ENCODE peak calls at places on chromosomes 6 and 20, in five cellular contexts. Y, J, L, W and O are unnamed samples. For H3K4me1, the result is how much of the 10 kb centered on the place peaks cover.

GRCh38 chr6:16404456-16404855 is 166.1 kb downstream of the GMPR start:
- DNase-seq in J (peak), Y (no peak), L (no peak), W (no peak), O (no peak)

GRCh38 chr6:164243949-164244348 is 829.4 kb downstream of the QKI start:
- DNase-seq in J (no peak), W (no peak), Y (peak), L (no peak), O (no peak)

GRCh38 chr6:10963113-10963512 is 76.3 kb downstream of the SYCP2L start:
- DNase-seq in J (no peak), W (no peak), L (no peak), Y (no peak), O (no peak)

GRCh38 chr20:641516-641913 is 11.5 kb downstream of the SRXN1 start:
- DNase-seq in L (no peak), W (no peak), J (no peak), Y (no peak), O (no peak)

GRCh38 chr6:149395185-149395584 is 4.9 kb upstream of the SUMO4 start:
- DNase-seq in L (no peak), W (no peak), J (no peak), Y (no peak), O (no peak)

GRCh38 chr6:84645000-84645399 is 119.4 kb downstream of the TBX18 start:
- DNase-seq in L (no peak), Y (peak), J (no peak), W (no peak), O (no peak)

GRCh38 chr6:16758163-16758975 is 2.9 kb downstream of the ATXN1 start:
- DNase-seq in W (peak), J (peak), L (no peak), Y (no peak), O (no peak)

GRCh38 chr6:20790032-20790791 is 256.0 kb downstream of the CDKAL1 start:
- DNase-seq in W (no peak), L (no peak), Y (no peak), J (no peak), O (no peak)

GRCh38 chr20:36470482-36471062 is 70.7 kb upstream of the MYL9 start:
- DNase-seq in Y (no peak), L (no peak), J (no peak), W (no peak), O (no peak)

GRCh38 chr20:36472656-36473071 is 68.7 kb upstream of the MYL9 start:
- DNase-seq in L (no peak), W (no peak), Y (peak), J (peak), O (no peak)

GRCh38 chr20:36471885-36472642 is 69.3 kb upstream of the MYL9 start:
- DNase-seq in W (no peak), L (no peak), J (no peak), Y (no peak), O (no peak)

GRCh38 chr20:36474563-36474962 is 66.8 kb upstream of the MYL9 start:
- DNase-seq in L (no peak), W (no peak), J (peak), Y (no peak), O (no peak)

GRCh38 chr20:36473164-36473563 is 68.2 kb upstream of the MYL9 start:
- DNase-seq in Y (no peak), J (no peak), W (no peak), L (no peak), O (no peak)
- H3K4me1 ChIP-seq in Y (under half), J (under half), W (under half), L (under half), O (under half)

DNA sequence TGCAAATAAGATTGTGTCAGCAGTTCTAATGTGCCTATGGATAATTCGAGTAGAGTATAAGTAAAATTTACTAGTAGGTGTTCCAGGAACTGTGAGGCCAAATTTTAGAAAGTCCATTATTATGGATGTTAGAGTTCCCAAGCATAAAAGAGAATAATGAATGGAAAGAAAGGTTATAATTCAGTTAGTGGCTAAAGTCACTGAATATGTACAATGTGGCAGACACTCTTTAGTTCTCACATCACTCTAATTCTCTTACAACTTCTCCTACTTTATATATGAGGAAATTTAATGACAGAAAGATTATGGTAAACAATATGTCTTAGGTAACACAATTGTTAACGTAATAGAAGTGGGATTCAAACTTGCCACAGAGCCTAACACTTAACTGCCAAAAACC is 75.3 kb downstream of the EYS start:
- DNase-seq in W (no peak), Y (no peak), J (no peak), L (no peak), O (no peak)
- TF ChIP-seq CTCF in W (no peak), Y (no peak), J (no peak), L (no peak), O (no peak)

DNA sequence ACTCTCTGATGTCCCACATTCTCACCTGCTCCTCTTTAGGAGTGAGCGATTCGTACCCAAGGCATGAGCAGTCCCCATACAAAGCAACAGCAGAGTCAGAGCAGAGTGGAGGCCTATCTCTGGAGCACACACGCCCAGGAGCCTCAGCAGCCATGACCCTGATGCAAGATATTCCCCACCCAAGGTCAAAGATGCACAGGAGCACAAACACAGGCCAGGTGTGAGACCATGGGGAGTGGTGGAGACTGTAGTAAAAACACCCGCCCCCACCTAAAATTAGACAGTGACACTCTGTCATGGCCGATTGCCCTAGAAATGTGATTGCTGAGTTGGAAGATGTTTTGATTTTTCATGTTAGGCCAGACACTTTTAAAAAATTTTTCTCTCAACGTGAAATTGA is 21.4 kb downstream of the RRBP1 start:
- DNase-seq in W (no peak), L (no peak), Y (no peak), J (no peak), O (no peak)
- H3K27ac ChIP-seq in W (peak), L (peak), Y (no peak), J (peak), O (peak)

GRCh38 chr6:110178626-110179405 is 654 bp downstream of the WASF1 start:
- DNase-seq in Y (peak), L (no peak), J (peak), W (peak), O (peak)

GRCh38 chr6:110179406-110180227 is at the start of gene WASF1:
- DNase-seq in Y (peak), J (peak), W (peak), L (peak), O (peak)

GRCh38 chr6:110183292-110183691 is 3.1 kb downstream of the CDC40 start:
- DNase-seq in J (no peak), L (no peak), W (no peak), Y (no peak), O (no peak)

GRCh38 chr6:110181131-110182027 is 1.2 kb downstream of the CDC40 start:
- DNase-seq in J (no peak), W (no peak), Y (no peak), L (no peak), O (no peak)

DNA sequence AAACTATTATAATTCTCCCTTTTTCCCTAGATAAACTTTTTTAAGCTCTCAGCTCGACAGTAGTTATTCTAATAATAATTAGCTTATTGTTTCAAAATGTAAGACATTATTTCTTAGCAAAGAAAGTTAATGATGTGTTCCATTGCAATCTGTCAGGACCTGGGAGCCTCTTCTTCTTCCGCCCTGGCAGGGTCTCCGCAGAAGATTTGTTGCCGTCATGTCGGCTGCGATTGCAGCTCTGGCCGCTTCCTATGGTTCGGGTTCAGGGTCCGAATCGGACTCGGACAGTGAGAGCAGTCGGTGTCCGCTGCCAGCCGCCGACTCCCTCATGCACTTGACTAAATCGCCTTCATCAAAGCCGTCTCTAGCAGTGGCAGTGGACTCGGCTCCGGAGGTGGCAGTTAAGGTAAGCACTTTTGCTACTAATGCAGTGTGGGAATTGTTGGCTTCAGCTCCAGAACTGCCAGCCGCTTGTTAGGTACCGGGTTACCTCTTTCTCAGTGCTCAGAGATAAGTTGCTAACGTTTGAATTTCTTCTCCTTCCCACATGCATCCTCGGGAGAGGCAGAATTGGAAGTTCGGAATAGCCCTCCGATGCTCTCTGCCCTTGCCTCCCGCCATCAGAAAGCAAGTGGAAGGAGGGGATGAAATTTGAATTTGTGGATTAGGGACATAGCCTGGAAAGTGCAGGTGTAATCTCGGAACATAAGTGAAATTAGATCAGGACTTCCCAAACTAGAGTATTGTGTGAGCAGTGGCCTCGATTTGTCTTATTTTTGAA is at the start of gene CDC40:
- DNase-seq in W (peak), L (no peak), Y (no peak), J (peak), O (peak)
- H3K4me1 ChIP-seq in W (under half), L (under half), Y (under half), J (under half), O (under half)